ENCODE peak calls at places on chromosomes 13 and 19, in four cellular contexts. One of them, this sample, is unnamed.

GRCh38 chr19:19817357-19817756 is 4.2 kb downstream of the ZNF506 start:
- DNase-seq in psoas muscle: no peak
- DNase-seq in iris pigment epithelial cell: no peak
- DNase-seq in activated naive CD4-positive, alpha-beta T cell treated with Interleukin-2 at 50 U/mL for 16 hours: peak
- DNase-seq in this sample: no peak

GRCh38 chr19:33562636-33563035 is 41.0 kb upstream of the PEPD start:
- DNase-seq in activated naive CD4-positive, alpha-beta T cell treated with Interleukin-2 at 50 U/mL for 16 hours: no peak
- DNase-seq in psoas muscle: no peak
- DNase-seq in iris pigment epithelial cell: no peak
- DNase-seq in this sample: no peak

GRCh38 chr13:45807520-45808099 is 43.9 kb downstream of the SIAH3 start:
- DNase-seq in iris pigment epithelial cell: peak
- DNase-seq in activated naive CD4-positive, alpha-beta T cell treated with Interleukin-2 at 50 U/mL for 16 hours: peak
- DNase-seq in psoas muscle: no peak
- DNase-seq in this sample: peak

GRCh38 chr19:39372047-39372802 is 18.7 kb downstream of the PAF1 start:
- DNase-seq in psoas muscle: peak
- DNase-seq in activated naive CD4-positive, alpha-beta T cell treated with Interleukin-2 at 50 U/mL for 16 hours: no peak
- DNase-seq in iris pigment epithelial cell: peak
- DNase-seq in this sample: no peak

GRCh38 chr13:41960195-41960699 is 662 bp downstream of the VWA8 start:
- DNase-seq in activated naive CD4-positive, alpha-beta T cell treated with Interleukin-2 at 50 U/mL for 16 hours: no peak
- DNase-seq in psoas muscle: no peak
- DNase-seq in iris pigment epithelial cell: peak
- DNase-seq in this sample: peak

GRCh38 chr13:80096383-80096782 is 244.5 kb downstream of the SPRY2 start:
- DNase-seq in psoas muscle: no peak
- DNase-seq in activated naive CD4-positive, alpha-beta T cell treated with Interleukin-2 at 50 U/mL for 16 hours: no peak
- DNase-seq in iris pigment epithelial cell: no peak
- DNase-seq in this sample: no peak

GRCh38 chr13:28401303-28402056 is 93.4 kb downstream of the FLT1 start:
- DNase-seq in iris pigment epithelial cell: peak
- DNase-seq in psoas muscle: no peak
- DNase-seq in activated naive CD4-positive, alpha-beta T cell treated with Interleukin-2 at 50 U/mL for 16 hours: no peak
- DNase-seq in this sample: no peak

GRCh38 chr13:95714142-95714832 is 37.3 kb downstream of the DNAJC3 start:
- DNase-seq in iris pigment epithelial cell: peak
- DNase-seq in psoas muscle: no peak
- DNase-seq in activated naive CD4-positive, alpha-beta T cell treated with Interleukin-2 at 50 U/mL for 16 hours: no peak
- DNase-seq in this sample: peak

GRCh38 chr13:101535192-101535746 is 82.8 kb downstream of the ITGBL1 start:
- DNase-seq in psoas muscle: no peak
- DNase-seq in iris pigment epithelial cell: peak
- DNase-seq in activated naive CD4-positive, alpha-beta T cell treated with Interleukin-2 at 50 U/mL for 16 hours: no peak
- DNase-seq in this sample: no peak

GRCh38 chr13:33262997-33263396 is 22.6 kb downstream of the STARD13 start:
- DNase-seq in activated naive CD4-positive, alpha-beta T cell treated with Interleukin-2 at 50 U/mL for 16 hours: no peak
- DNase-seq in iris pigment epithelial cell: no peak
- DNase-seq in psoas muscle: no peak
- DNase-seq in this sample: no peak

GRCh38 chr13:98068511-98068910 is 74.4 kb upstream of the FARP1 start:
- DNase-seq in psoas muscle: no peak
- DNase-seq in iris pigment epithelial cell: no peak
- DNase-seq in activated naive CD4-positive, alpha-beta T cell treated with Interleukin-2 at 50 U/mL for 16 hours: no peak
- DNase-seq in this sample: peak

GRCh38 chr19:995051-995827 is 5.0 kb upstream of the GRIN3B start:
- DNase-seq in iris pigment epithelial cell: no peak
- DNase-seq in activated naive CD4-positive, alpha-beta T cell treated with Interleukin-2 at 50 U/mL for 16 hours: no peak
- DNase-seq in psoas muscle: no peak
- DNase-seq in this sample: peak

GRCh38 chr13:19596960-19597361 is 35.6 kb upstream of the TPTE2 start:
- DNase-seq in activated naive CD4-positive, alpha-beta T cell treated with Interleukin-2 at 50 U/mL for 16 hours: no peak
- DNase-seq in iris pigment epithelial cell: peak
- DNase-seq in psoas muscle: no peak
- DNase-seq in this sample: peak

GRCh38 chr13:38308736-38309135 is 40.9 kb upstream of the UFM1 start:
- DNase-seq in psoas muscle: no peak
- DNase-seq in iris pigment epithelial cell: peak
- DNase-seq in activated naive CD4-positive, alpha-beta T cell treated with Interleukin-2 at 50 U/mL for 16 hours: no peak
- DNase-seq in this sample: peak

GRCh38 chr19:45324349-45324907 is 1.8 kb upstream of the CKM start:
- DNase-seq in psoas muscle: no peak
- DNase-seq in activated naive CD4-positive, alpha-beta T cell treated with Interleukin-2 at 50 U/mL for 16 hours: no peak
- DNase-seq in iris pigment epithelial cell: no peak
- DNase-seq in this sample: no peak

GRCh38 chr19:4284176-4284958 is 5.3 kb downstream of the SHD start:
- DNase-seq in iris pigment epithelial cell: peak
- DNase-seq in psoas muscle: no peak
- DNase-seq in activated naive CD4-positive, alpha-beta T cell treated with Interleukin-2 at 50 U/mL for 16 hours: no peak
- DNase-seq in this sample: no peak

GRCh38 chr13:94119360-94119936 is 360.0 kb downstream of the DCT start:
- DNase-seq in activated naive CD4-positive, alpha-beta T cell treated with Interleukin-2 at 50 U/mL for 16 hours: no peak
- DNase-seq in psoas muscle: no peak
- DNase-seq in iris pigment epithelial cell: no peak
- DNase-seq in this sample: peak

GRCh38 chr19:31348416-31349159 is 648 bp downstream of the TSHZ3 start:
- DNase-seq in iris pigment epithelial cell: peak
- DNase-seq in activated naive CD4-positive, alpha-beta T cell treated with Interleukin-2 at 50 U/mL for 16 hours: no peak
- DNase-seq in psoas muscle: no peak
- DNase-seq in this sample: no peak

GRCh38 chr13:44591316-44591715 is 15.2 kb upstream of the TSC22D1 start:
- DNase-seq in activated naive CD4-positive, alpha-beta T cell treated with Interleukin-2 at 50 U/mL for 16 hours: no peak
- DNase-seq in psoas muscle: no peak
- DNase-seq in iris pigment epithelial cell: no peak
- DNase-seq in this sample: no peak

GRCh38 chr13:28983661-28984060 is 163.5 kb downstream of the MTUS2 start:
- DNase-seq in iris pigment epithelial cell: no peak
- DNase-seq in activated naive CD4-positive, alpha-beta T cell treated with Interleukin-2 at 50 U/mL for 16 hours: no peak
- DNase-seq in psoas muscle: no peak
- DNase-seq in this sample: no peak

GRCh38 chr19:6457958-6458694 is 1.5 kb downstream of the SLC25A23 start:
- DNase-seq in psoas muscle: no peak
- DNase-seq in iris pigment epithelial cell: peak
- DNase-seq in activated naive CD4-positive, alpha-beta T cell treated with Interleukin-2 at 50 U/mL for 16 hours: no peak
- DNase-seq in this sample: no peak

GRCh38 chr19:6271721-6272410 is 7.9 kb downstream of the MLLT1 start:
- DNase-seq in activated naive CD4-positive, alpha-beta T cell treated with Interleukin-2 at 50 U/mL for 16 hours: no peak
- DNase-seq in psoas muscle: peak
- DNase-seq in iris pigment epithelial cell: peak
- DNase-seq in this sample: peak

GRCh38 chr19:55620410-55620809 is 4.0 kb downstream of the ZNF784 start:
- DNase-seq in psoas muscle: no peak
- DNase-seq in iris pigment epithelial cell: peak
- DNase-seq in activated naive CD4-positive, alpha-beta T cell treated with Interleukin-2 at 50 U/mL for 16 hours: no peak
- DNase-seq in this sample: no peak

GRCh38 chr13:46962286-46962941 is 65.6 kb upstream of the HTR2A start:
- DNase-seq in iris pigment epithelial cell: peak
- DNase-seq in psoas muscle: no peak
- DNase-seq in activated naive CD4-positive, alpha-beta T cell treated with Interleukin-2 at 50 U/mL for 16 hours: no peak
- DNase-seq in this sample: peak

GRCh38 chr19:42140125-42140754 is 8.0 kb upstream of the POU2F2 start:
- DNase-seq in psoas muscle: peak
- DNase-seq in activated naive CD4-positive, alpha-beta T cell treated with Interleukin-2 at 50 U/mL for 16 hours: no peak
- DNase-seq in iris pigment epithelial cell: peak
- DNase-seq in this sample: peak

GRCh38 chr13:99347911-99348451 is 40.8 kb upstream of the GPR183 start:
- DNase-seq in activated naive CD4-positive, alpha-beta T cell treated with Interleukin-2 at 50 U/mL for 16 hours: no peak
- DNase-seq in psoas muscle: peak
- DNase-seq in iris pigment epithelial cell: no peak
- DNase-seq in this sample: no peak

GRCh38 chr13:51644649-51645048 is 60.4 kb downstream of the WDFY2 start:
- DNase-seq in activated naive CD4-positive, alpha-beta T cell treated with Interleukin-2 at 50 U/mL for 16 hours: no peak
- DNase-seq in psoas muscle: no peak
- DNase-seq in iris pigment epithelial cell: peak
- DNase-seq in this sample: peak

GRCh38 chr13:24071016-24071415 is 89.5 kb upstream of the SPATA13 start:
- DNase-seq in activated naive CD4-positive, alpha-beta T cell treated with Interleukin-2 at 50 U/mL for 16 hours: no peak
- DNase-seq in iris pigment epithelial cell: no peak
- DNase-seq in psoas muscle: no peak
- DNase-seq in this sample: no peak

GRCh38 chr13:35927554-35927953 is 203.6 kb downstream of the DCLK1 start:
- DNase-seq in psoas muscle: no peak
- DNase-seq in activated naive CD4-positive, alpha-beta T cell treated with Interleukin-2 at 50 U/mL for 16 hours: no peak
- DNase-seq in iris pigment epithelial cell: peak
- DNase-seq in this sample: peak

GRCh38 chr13:30332516-30333165 is 25.3 kb upstream of the KATNAL1 start:
- DNase-seq in psoas muscle: no peak
- DNase-seq in iris pigment epithelial cell: no peak
- DNase-seq in activated naive CD4-positive, alpha-beta T cell treated with Interleukin-2 at 50 U/mL for 16 hours: no peak
- DNase-seq in this sample: peak

This sample was measured in kidney tubule cell.